ENCODE peak calls at places on chromosomes 7 and 10, in five cellular contexts. L, I, P, O and K are unnamed samples.

GRCh38 chr7:77565917-77566316 is 28.8 kb downstream of the PTPN12 start:
- DNase-seq in O (no peak), P (no peak), I (no peak), L (no peak), K (no peak)

GRCh38 chr10:782751-783648 is 93.5 kb upstream of the DIP2C start:
- DNase-seq in O (peak; percentile 48), I (no peak), L (peak; percentile 64), P (no peak), K (no peak)

GRCh38 chr7:2175514-2175913 is 57.2 kb downstream of the MAD1L1 start:
- DNase-seq in O (peak; percentile 74), P (peak; percentile 100), L (no peak), I (no peak), K (peak; percentile 85)

GRCh38 chr7:3393862-3394261 is 92.8 kb downstream of the SDK1 start:
- DNase-seq in L (no peak), O (no peak), I (no peak), P (no peak), K (no peak)

GRCh38 chr7:24700446-24701044 is 56.7 kb downstream of the GSDME start:
- DNase-seq in I (no peak), L (peak; percentile 9), O (no peak), P (no peak), K (no peak)

GRCh38 chr7:129110575-129111376 is 33.7 kb upstream of the TSPAN33 start:
- DNase-seq in P (no peak), L (no peak), I (no peak), O (no peak), K (no peak)

GRCh38 chr7:91929463-91929862 is 11.2 kb upstream of the AKAP9 start:
- DNase-seq in O (no peak), I (peak; percentile 17), P (no peak), L (no peak), K (no peak)

GRCh38 chr7:154767821-154768415 is 235.0 kb downstream of the PAXIP1 start:
- DNase-seq in I (no peak), P (no peak), L (no peak), O (no peak), K (no peak)

GRCh38 chr10:124532106-124532641 is 70.6 kb downstream of the LHPP start:
- DNase-seq in L (no peak), O (no peak), I (peak; percentile 65), P (no peak), K (no peak)

GRCh38 chr10:44830022-44830421 is 81.1 kb upstream of the TMEM72 start:
- DNase-seq in P (no peak), O (no peak), L (no peak), I (no peak), K (no peak)

GRCh38 chr7:143325215-143325614 is 9.3 kb downstream of the CLCN1 start:
- DNase-seq in L (no peak), O (no peak), P (no peak), I (peak; percentile 26), K (no peak)

GRCh38 chr7:43362652-43363428 is 220.1 kb upstream of the STK17A start:
- DNase-seq in L (no peak), P (peak; percentile 70), I (peak; percentile 23), O (no peak), K (no peak)

GRCh38 chr10:105950410-105950809 is 1214.1 kb downstream of the SORCS1 start:
- DNase-seq in L (no peak), O (no peak), P (no peak), I (peak; percentile 66), K (peak; percentile 25)

GRCh38 chr10:124288928-124289921 is 129.5 kb downstream of the OAT start:
- DNase-seq in I (no peak), O (peak; percentile 58), P (no peak), L (peak; percentile 22), K (no peak)

GRCh38 chr7:68679456-68680234 is 918.6 kb upstream of the AUTS2 start:
- DNase-seq in O (no peak), I (no peak), L (no peak), P (no peak), K (no peak)

GRCh38 chr10:42987121-42987541 is 89.7 kb upstream of the RET start:
- DNase-seq in I (no peak), O (peak; percentile 51), P (no peak), L (peak; percentile 47), K (no peak)

GRCh38 chr7:19397917-19398316 is 252.7 kb upstream of the FERD3L start:
- DNase-seq in L (no peak), P (no peak), O (no peak), I (peak; percentile 29), K (no peak)

GRCh38 chr7:141023305-141023704 is 8.6 kb upstream of the MRPS33 start:
- DNase-seq in I (no peak), O (no peak), P (no peak), L (no peak), K (no peak)

GRCh38 chr10:61903184-61903990 is 1.9 kb downstream of the ARID5B start:
- DNase-seq in L (peak; percentile 95), I (peak; percentile 86), O (peak; percentile 76), P (no peak), K (no peak)

GRCh38 chr7:104883718-104884452 is 130.1 kb upstream of the KMT2E start:
- DNase-seq in I (peak; percentile 88), O (peak; percentile 91), L (peak; percentile 92), P (peak; percentile 86), K (peak; percentile 61)

GRCh38 chr7:131602994-131603372 is 46.6 kb upstream of the PODXL start:
- DNase-seq in I (no peak), L (no peak), P (no peak), O (no peak), K (no peak)

GRCh38 chr7:17392846-17393245 is 94.4 kb downstream of the AHR start:
- DNase-seq in L (no peak), P (no peak), I (no peak), O (no peak), K (no peak)

GRCh38 chr10:64523065-64523759 is 1002.0 kb downstream of the REEP3 start:
- DNase-seq in I (no peak), L (no peak), O (no peak), P (no peak), K (no peak)

GRCh38 chr10:119931873-119932272 is 39.3 kb downstream of the SEC23IP start:
- DNase-seq in I (no peak), O (no peak), P (no peak), L (no peak), K (no peak)

GRCh38 chr10:119932631-119933030 is 40.1 kb downstream of the SEC23IP start:
- DNase-seq in I (no peak), L (no peak), P (no peak), O (no peak), K (no peak)

GRCh38 chr10:119928411-119928810 is 35.9 kb downstream of the SEC23IP start:
- DNase-seq in L (no peak), I (no peak), O (no peak), P (no peak), K (no peak)

GRCh38 chr10:119933179-119933578 is 40.6 kb downstream of the SEC23IP start:
- DNase-seq in I (no peak), O (no peak), L (no peak), P (no peak), K (no peak)
- TF ChIP-seq CTCF in I (no peak), O (no peak), L (no peak), P (peak; percentile 28), K (peak; percentile 42)

DNA sequence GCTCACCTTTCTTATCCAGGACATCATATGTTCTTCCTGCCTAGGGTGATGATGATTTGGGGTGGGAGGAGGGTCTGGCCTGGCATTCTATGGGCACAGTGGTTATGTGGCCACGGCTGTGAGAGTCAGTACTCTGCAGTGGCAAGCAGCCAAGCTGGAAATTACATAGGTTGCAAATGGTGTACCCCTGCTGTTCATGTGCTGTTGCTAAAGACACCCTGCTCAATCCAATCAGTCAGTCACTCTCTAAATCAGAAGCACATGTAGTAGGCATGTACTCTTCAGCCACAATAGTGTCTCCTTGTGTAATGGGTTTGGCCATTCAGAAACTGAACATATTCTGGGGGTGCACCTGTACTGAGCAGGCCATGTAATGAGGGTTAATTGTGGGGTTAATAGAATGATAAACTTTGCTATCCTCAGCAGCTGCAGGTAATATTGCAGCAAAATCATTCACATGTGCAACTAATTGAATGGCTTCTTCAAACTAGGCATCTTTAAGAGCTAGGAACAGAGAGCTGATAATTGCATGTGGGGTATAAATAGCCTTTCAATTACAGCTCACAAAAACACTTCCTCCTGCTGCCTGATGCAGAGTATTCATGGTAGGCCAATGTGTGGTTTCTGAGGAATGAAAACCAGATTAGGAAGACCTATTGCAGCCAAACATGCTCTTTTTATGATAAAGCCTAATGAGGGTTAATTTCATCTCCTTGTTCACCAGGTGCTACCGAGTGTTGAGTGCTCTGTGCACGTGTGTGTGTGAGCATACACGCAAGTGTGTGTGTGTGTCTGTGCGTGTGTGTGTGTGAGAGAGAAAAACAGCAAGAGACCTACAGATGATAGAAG is 448.9 kb upstream of the ANKRD30A start:
- DNase-seq in P (no peak), I (no peak), L (no peak), O (no peak), K (no peak)
- TF ChIP-seq CTCF in P (no peak), I (no peak), L (no peak), O (no peak), K (no peak)

GRCh38 chr10:74992068-74992467 is 119.4 kb upstream of the SAMD8 start:
- DNase-seq in P (no peak), I (no peak), L (no peak), O (no peak), K (no peak)

GRCh38 chr10:74988787-74989574 is 122.5 kb upstream of the SAMD8 start:
- DNase-seq in I (no peak), P (no peak), O (no peak), L (no peak), K (no peak)

GRCh38 chr10:74993649-74994048 is 117.8 kb upstream of the SAMD8 start:
- DNase-seq in P (no peak), L (no peak), O (no peak), I (no peak), K (no peak)

GRCh38 chr10:74988055-74988773 is 123.2 kb upstream of the SAMD8 start:
- DNase-seq in O (no peak), P (no peak), I (no peak), L (no peak), K (no peak)

DNA sequence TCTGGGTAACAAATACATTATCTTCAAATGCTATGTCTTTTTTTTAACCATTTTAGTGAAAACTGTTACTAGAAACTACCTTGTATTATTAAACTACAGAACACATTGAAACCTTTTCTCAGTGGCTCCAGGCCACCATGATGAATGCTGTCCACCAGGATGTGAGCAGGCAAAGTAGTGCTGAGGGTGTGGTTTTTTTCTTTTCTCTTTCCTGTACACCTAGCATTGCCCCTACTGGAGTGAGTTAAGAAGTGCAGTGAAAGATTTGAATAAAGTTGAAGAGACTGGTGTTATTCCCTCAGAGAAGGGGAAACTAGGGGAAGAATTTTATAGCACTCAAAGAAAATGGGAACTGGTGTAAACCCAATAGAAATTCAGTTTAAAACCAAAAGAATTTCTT is 120.0 kb upstream of the SAMD8 start:
- DNase-seq in I (peak; percentile 64), O (no peak), L (no peak), P (peak; percentile 12), K (no peak)
- TF ChIP-seq CTCF in I (peak; percentile 37), O (no peak), L (no peak), P (peak; percentile 28), K (peak; percentile 6)

GRCh38 chr7:29086545-29086944 is 59.8 kb downstream of the CPVL start:
- DNase-seq in P (no peak), O (no peak), I (no peak), L (no peak), K (no peak)

GRCh38 chr7:29087840-29088169 is 58.5 kb downstream of the CPVL start:
- DNase-seq in I (no peak), P (no peak), O (no peak), L (no peak), K (no peak)

GRCh38 chr7:29095666-29096560 is 50.4 kb downstream of the CPVL start:
- DNase-seq in P (no peak), L (no peak), O (no peak), I (no peak), K (no peak)

GRCh38 chr7:29091121-29091601 is 55.2 kb downstream of the CPVL start:
- DNase-seq in O (no peak), P (no peak), I (no peak), L (no peak), K (no peak)

GRCh38 chr7:29091722-29092121 is 54.6 kb downstream of the CPVL start:
- DNase-seq in O (no peak), P (no peak), I (peak; percentile 60), L (no peak), K (no peak)
- TF ChIP-seq CTCF in O (no peak), P (no peak), I (peak; percentile 19), L (no peak), K (peak; percentile 6)